ENCODE peak calls at places on chromosomes 11 and 22, in eight cellular contexts. Q is tibial nerve, O is sigmoid colon, V is heart left ventricle, I is body of pancreas, G is spleen, H is esophagus muscularis mucosa, L is breast epithelium. F is an unnamed sample. For H3K27me3, the result is how much of the 10 kb centered on the place peaks cover.

GRCh38 chr11:47442514-47442913 is 6.4 kb downstream of the RAPSN start:
- DNase-seq in I (no peak), H (no peak), Q (no peak), V (peak), O (no peak), G (no peak), L (no peak), F (peak)

GRCh38 chr11:118911113-118911879 is 14.4 kb downstream of the BCL9L start:
- DNase-seq in Q (no peak), V (no peak), I (no peak), O (peak), L (no peak), H (no peak), G (peak), F (no peak)

GRCh38 chr11:93160808-93161207 is 37.0 kb downstream of the SLC36A4 start:
- DNase-seq in H (no peak), V (no peak), Q (no peak), G (no peak), I (no peak), O (no peak), L (no peak), F (no peak)

GRCh38 chr11:120883404-120884135 is 140.3 kb upstream of the TBCEL start:
- DNase-seq in Q (no peak), V (peak), L (no peak), G (no peak), I (no peak), H (no peak), O (no peak), F (no peak)

GRCh38 chr11:131495417-131495816 is 125.0 kb downstream of the NTM start:
- DNase-seq in O (peak), G (no peak), H (no peak), Q (peak), L (no peak), V (peak), I (peak), F (peak)

GRCh38 chr22:49101225-49101624 is 726.4 kb downstream of the BRD1 start:
- DNase-seq in G (peak), H (no peak), V (no peak), O (no peak), L (no peak), Q (no peak), I (no peak), F (no peak)

GRCh38 chr11:66967670-66968425 is 7.3 kb upstream of the C11orf86 start:
- DNase-seq in L (no peak), H (no peak), G (no peak), Q (no peak), V (no peak), I (no peak), O (no peak), F (no peak)

GRCh38 chr22:23034621-23035556 is 35.4 kb upstream of the GNAZ start:
- DNase-seq in Q (no peak), V (no peak), G (no peak), O (no peak), I (no peak), L (no peak), H (peak), F (no peak)

GRCh38 chr11:65468874-65469333 is 29.9 kb upstream of the MALAT1 start:
- DNase-seq in H (no peak), G (peak), Q (no peak), L (peak), O (peak), V (peak), I (peak), F (peak)

GRCh38 chr22:44000123-44000522 is 24.0 kb upstream of the PARVB start:
- DNase-seq in I (no peak), O (no peak), V (no peak), L (no peak), H (no peak), Q (no peak), G (no peak), F (no peak)

GRCh38 chr11:61679893-61680621 is at the start of gene DAGLA:
- DNase-seq in V (peak), I (peak), O (peak), Q (peak), H (no peak), L (peak), G (peak), F (peak)

GRCh38 chr11:41451011-41451410 is 8.4 kb downstream of the LRRC4C start:
- DNase-seq in I (no peak), L (no peak), H (no peak), Q (no peak), G (no peak), V (no peak), O (no peak), F (no peak)
- TF ChIP-seq CTCF in I (no peak), L (no peak), H (no peak), Q (no peak), G (no peak), V (no peak), O (no peak), F (no peak)

DNA sequence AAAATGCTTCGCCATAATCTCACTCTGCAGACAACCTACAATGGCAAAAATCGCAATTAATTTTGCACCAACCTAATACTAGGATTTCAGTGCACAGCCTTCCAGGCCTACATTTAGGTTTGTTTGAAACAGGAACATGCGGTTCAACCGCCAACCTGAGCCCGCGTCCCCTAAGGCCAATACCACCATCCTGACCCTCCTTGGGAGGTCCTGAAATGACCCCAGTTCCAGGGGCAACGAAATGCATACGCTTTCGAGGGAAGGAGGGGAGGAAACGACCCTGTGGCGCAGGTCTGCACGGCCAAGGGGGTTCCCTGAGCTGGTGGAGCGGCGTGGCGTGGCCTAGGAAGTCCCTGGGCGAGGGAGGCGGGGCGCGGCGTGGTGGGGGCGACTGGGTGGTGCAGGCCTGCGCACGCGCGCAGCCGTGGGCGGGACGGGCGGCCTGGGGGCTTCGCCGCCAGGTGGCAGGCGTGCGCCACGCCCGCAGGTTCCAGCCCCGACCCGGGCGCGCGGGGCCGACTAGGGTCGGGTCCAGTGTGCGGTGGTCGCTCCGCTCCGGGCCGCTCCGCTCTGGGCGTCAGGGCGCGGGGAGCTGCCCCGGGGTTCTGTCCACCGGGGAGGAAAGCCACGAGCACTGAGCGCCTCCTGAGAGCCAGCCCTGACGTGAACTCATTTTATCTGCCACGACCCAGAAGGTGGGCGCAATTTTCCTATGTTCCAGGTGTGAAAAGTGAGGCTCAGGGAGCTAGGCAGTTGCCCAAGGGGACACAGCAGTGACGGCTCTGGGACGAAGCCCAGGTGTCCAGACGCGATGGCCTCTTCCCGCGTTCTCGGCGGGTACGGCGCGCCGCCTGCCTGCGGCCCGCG is 94.2 kb downstream of the SWAP70 start:
- DNase-seq in O (peak), Q (peak), I (peak), V (peak), L (peak), G (peak), H (peak), F (peak)
- TF ChIP-seq POLR2A in O (no peak), Q (no peak), I (peak), V (no peak), L (no peak), G (no peak), H (peak), F (peak)

DNA sequence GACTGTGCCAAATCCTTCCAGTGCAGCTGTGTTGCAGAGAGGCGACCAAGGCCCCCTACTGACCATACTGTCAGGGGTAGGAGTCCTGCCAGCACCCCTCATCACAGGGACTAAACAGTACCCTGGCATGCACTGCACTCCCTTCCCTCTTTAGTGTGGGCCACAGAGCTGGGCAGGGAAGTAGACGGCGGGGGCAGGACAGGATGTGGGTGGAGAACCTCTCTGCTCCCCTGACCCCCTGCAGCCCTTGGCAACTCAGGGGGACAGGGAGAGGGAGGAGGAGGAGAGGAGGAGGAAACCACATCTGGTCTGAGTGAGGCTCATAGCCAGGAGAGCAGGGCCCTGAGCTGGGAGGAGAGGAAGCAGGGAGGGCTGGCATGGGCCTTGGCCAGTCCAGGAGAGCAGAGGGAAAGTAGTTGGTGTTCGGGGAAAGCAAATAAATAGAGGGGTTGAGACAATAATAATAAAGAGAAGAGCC is 61.7 kb downstream of the RPUSD4 start:
- DNase-seq in L (no peak), O (peak), G (peak), V (no peak), I (no peak), Q (no peak), H (no peak), F (no peak)
- H3K27me3 ChIP-seq in L (under half), O (under half), G (under half), V (under half), I (under half), Q (under half), H (under half), F (under half)

GRCh38 chr22:42967933-42968332 is 47.0 kb downstream of the PACSIN2 start:
- DNase-seq in I (no peak), Q (no peak), V (peak), H (no peak), G (peak), O (peak), L (no peak), F (peak)
- TF ChIP-seq CTCF in I (no peak), Q (peak), V (no peak), H (no peak), G (peak), O (no peak), L (no peak), F (peak)

GRCh38 chr11:1219836-1220810 is 2.7 kb upstream of the MUC5B start:
- DNase-seq in G (peak), Q (no peak), H (no peak), O (peak), I (no peak), L (no peak), V (no peak), F (no peak)
- TF ChIP-seq POLR2A in G (no peak), Q (no peak), H (no peak), O (no peak), I (no peak), L (no peak), V (no peak), F (no peak)

DNA sequence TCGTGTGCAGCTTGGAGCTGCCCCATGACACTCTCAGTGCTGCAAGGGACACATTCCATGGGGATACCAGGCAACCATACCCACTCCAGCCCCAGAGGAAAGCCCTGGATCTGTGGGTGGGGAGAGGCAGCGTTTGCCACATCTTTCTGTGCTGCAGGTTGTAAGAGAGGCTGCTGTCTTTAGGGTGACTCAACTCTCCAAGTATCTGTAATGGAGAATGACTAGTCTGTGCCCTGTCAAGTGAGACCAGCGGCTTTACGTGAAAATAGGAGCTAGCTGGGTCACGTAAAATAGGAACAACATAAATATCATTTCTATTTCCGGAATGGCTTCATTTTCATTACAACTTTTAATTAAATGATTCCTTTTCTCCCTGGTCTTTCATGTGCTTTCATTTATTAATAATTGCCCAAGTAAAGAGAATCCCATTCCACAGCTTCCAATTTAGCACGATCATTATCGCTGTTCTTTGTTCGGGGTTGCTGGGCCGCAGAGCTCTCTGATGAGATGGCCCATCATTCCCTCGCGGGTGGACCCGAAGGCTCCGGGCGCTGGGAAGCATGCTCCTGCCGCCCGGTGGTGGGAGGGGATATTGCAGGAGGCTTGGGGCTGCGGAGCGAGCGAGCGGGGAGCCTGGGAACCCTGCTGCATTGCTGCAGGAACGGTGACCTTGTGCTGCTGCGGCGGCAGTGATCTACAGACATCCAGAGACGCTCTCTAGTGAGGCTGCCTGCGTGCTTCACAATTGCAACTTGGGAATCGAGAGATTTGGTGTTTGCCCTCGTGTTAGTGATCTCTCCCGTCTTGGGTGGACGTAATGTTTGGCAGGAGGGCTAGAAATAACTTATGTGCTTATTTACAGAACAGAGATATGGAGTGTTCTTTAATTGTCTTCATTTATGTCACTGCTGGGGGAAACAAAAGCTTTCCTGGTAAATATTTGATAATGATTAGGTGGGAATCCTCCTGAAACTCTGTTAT is 10.6 kb downstream of the SLC6A5 start:
- DNase-seq in O (peak), V (peak), H (no peak), Q (peak), L (peak), I (peak), G (peak), F (peak)
- H3K27me3 ChIP-seq in O (under half), V (under half), H (half or more), Q (under half), L (under half), I (under half), G (half or more), F (under half)

DNA sequence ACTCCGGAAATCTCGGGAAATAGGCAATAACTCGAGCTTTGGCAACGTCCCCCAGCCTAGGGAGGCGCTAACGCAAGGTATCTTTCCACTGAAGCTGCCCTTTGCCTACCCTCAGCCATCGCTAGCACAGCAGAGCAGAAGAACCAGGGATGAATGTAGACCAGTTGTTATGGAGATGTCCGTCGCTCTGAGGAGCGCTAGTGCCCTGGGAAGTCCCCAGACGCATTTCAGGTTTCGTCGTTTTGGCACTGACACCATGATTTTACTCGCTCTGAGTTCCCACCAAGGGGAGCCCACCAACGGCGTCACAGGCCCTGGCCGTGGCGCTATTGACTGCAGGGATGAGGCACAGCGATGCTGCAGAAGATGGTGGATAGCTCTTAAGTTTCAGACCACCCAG is 22.7 kb upstream of the BDNF start:
- DNase-seq in H (no peak), L (no peak), Q (no peak), I (no peak), V (no peak), G (no peak), O (no peak), F (no peak)
- TF ChIP-seq CTCF in H (no peak), L (no peak), Q (no peak), I (no peak), V (no peak), G (no peak), O (no peak), F (no peak)

GRCh38 chr22:36156515-36157419 is 3.8 kb downstream of the APOL3 start:
- DNase-seq in I (peak), L (peak), H (peak), G (peak), Q (peak), O (peak), V (peak), F (peak)
- TF ChIP-seq POLR2A in I (no peak), L (no peak), H (no peak), G (peak), Q (no peak), O (no peak), V (no peak), F (peak)

DNA sequence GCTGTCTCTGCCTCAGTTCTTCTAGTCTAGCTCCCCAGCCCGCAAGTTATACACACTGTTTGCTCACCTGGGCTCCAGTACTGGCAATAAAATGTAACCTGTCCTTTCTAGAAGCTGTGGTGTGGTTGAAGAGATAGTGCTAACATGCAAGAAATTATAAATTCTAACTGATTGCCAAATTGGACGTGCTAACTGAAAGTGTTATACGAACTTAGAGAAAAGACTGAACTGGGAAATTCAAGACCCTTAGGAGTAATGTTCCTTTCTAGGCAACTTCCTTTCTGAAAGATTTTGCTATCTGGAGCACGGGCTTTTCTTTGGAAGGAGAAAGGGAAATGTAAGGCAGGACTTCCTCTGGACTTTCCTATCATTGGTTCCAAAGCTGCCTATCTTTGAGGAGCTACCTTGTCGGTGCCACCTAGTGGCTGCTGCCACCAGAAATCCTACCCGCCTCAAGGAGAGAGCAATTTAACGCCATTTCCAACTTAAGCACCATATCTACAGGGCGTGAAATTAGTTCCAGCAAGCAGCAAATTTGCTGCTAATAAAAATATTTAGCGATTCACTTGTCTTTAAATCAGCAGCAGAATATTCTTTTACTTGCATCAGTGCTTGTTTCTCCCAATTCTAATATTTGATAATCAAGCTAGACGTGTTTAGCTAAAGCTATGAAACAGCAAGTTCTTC is 12.7 kb upstream of the TMEM218 start:
- DNase-seq in I (peak), G (peak), H (no peak), O (no peak), V (no peak), L (no peak), Q (no peak), F (peak)
- H3K27me3 ChIP-seq in I (under half), G (under half), H (under half), O (under half), V (under half), L (under half), Q (under half), F (under half)

F was measured in gastrocnemius medialis.